ENCODE peak calls at places on chromosomes 1 and 21, in seven cellular contexts. K is activated CD8-positive, alpha-beta memory T cell treated with anti-CD3 and anti-CD28 coated beads for 4 hours; Y is EH; D is activated effector memory CD4-positive, alpha-beta T cell treated with Interleukin-2 at 50 U/mL for 16 hours; S is C1 segment of cervical spinal cord; C is GM12865; J is lung. V is an unnamed sample.

GRCh38 chr21:41921089-41921819 is 32.6 kb downstream of the C2CD2 start:
- DNase-seq in K (no peak), Y (no peak), D (no peak), S (no peak), C (no peak), J (no peak), V (no peak)

GRCh38 chr1:213186168-213186567 is 135.1 kb downstream of the RPS6KC1 start:
- DNase-seq in K (no peak), Y (no peak), D (no peak), S (no peak), C (peak), J (no peak), V (no peak)

GRCh38 chr1:79507770-79508169 is 501.2 kb upstream of the ADGRL4 start:
- DNase-seq in K (no peak), Y (no peak), D (no peak), S (no peak), C (no peak), J (no peak), V (no peak)

GRCh38 chr1:59446257-59446901 is 149.5 kb downstream of the FGGY start:
- DNase-seq in K (no peak), Y (peak), D (no peak), S (no peak), C (no peak), J (no peak), V (peak)

GRCh38 chr1:228785366-228786085 is 50.2 kb downstream of the RHOU start:
- DNase-seq in K (no peak), Y (no peak), D (no peak), S (no peak), C (no peak), J (no peak), V (no peak)

GRCh38 chr1:33586795-33587194 is 114.3 kb downstream of the ZSCAN20 start:
- DNase-seq in K (no peak), Y (no peak), D (no peak), S (no peak), C (no peak), J (no peak), V (no peak)

GRCh38 chr1:162908780-162909179 is 47.8 kb upstream of the CCDC190 start:
- DNase-seq in K (no peak), Y (peak), D (no peak), S (no peak), C (no peak), J (no peak), V (peak)

GRCh38 chr1:200866521-200866920 is 6.3 kb upstream of the GPR25 start:
- DNase-seq in K (no peak), Y (no peak), D (no peak), S (no peak), C (peak), J (no peak), V (no peak)

GRCh38 chr21:31623664-31624063 is 35.8 kb upstream of the SOD1 start:
- DNase-seq in K (no peak), Y (no peak), D (no peak), S (no peak), C (peak), J (no peak), V (no peak)

GRCh38 chr1:234973426-234974250 is 155.0 kb downstream of the TOMM20 start:
- DNase-seq in K (no peak), Y (no peak), D (no peak), S (no peak), C (no peak), J (no peak), V (no peak)

GRCh38 chr1:154386643-154387352 is 18.3 kb upstream of the IL6R start:
- DNase-seq in K (peak), Y (no peak), D (peak), S (no peak), C (peak), J (peak), V (no peak)

GRCh38 chr1:32769524-32770220 is 47.5 kb downstream of the YARS1 start:
- DNase-seq in K (no peak), Y (peak), D (no peak), S (no peak), C (no peak), J (no peak), V (peak)

GRCh38 chr1:212234431-212235298 is 50.5 kb upstream of the PPP2R5A start:
- DNase-seq in K (no peak), Y (peak), D (no peak), S (no peak), C (peak), J (peak), V (peak)

GRCh38 chr1:204751883-204752687 is 66.5 kb upstream of the LRRN2 start:
- DNase-seq in K (no peak), Y (no peak), D (no peak), S (no peak), C (no peak), J (no peak), V (peak)

GRCh38 chr1:119794856-119795255 is 16.4 kb downstream of the REG4 start:
- DNase-seq in K (no peak), Y (no peak), D (no peak), S (no peak), C (no peak), J (no peak), V (peak)

GRCh38 chr1:203490607-203491006 is 3.3 kb upstream of the OPTC start:
- DNase-seq in K (no peak), Y (no peak), D (no peak), S (no peak), C (no peak), J (no peak), V (no peak)

GRCh38 chr1:24929091-24929875 is 793 bp downstream of the RUNX3 start:
- DNase-seq in K (no peak), Y (peak), D (peak), S (no peak), C (peak), J (no peak), V (no peak)

GRCh38 chr1:49465486-49466185 is 558.1 kb downstream of the AGBL4 start:
- DNase-seq in K (no peak), Y (no peak), D (no peak), S (no peak), C (no peak), J (no peak), V (no peak)

GRCh38 chr21:16082038-16082816 is 352.4 kb downstream of the USP25 start:
- DNase-seq in K (no peak), Y (peak), D (no peak), S (no peak), C (peak), J (no peak), V (peak)

GRCh38 chr1:178684542-178685000 is 40.5 kb upstream of the RALGPS2 start:
- DNase-seq in K (no peak), Y (peak), D (no peak), S (no peak), C (peak), J (no peak), V (peak)

GRCh38 chr1:233867028-233867427 is 37.4 kb upstream of the SLC35F3 start:
- DNase-seq in K (no peak), Y (no peak), D (no peak), S (no peak), C (no peak), J (no peak), V (no peak)

GRCh38 chr1:228163004-228163753 is 2.4 kb upstream of the IBA57 start:
- DNase-seq in K (no peak), Y (peak), D (no peak), S (no peak), C (no peak), J (peak), V (no peak)

GRCh38 chr1:116433283-116434257 is 60.5 kb downstream of the ATP1A1 start:
- DNase-seq in K (no peak), Y (peak), D (no peak), S (peak), C (no peak), J (no peak), V (no peak)

GRCh38 chr1:80666073-80666472 is 1134.7 kb upstream of the ADGRL2 start:
- DNase-seq in K (no peak), Y (no peak), D (no peak), S (no peak), C (no peak), J (no peak), V (no peak)

GRCh38 chr1:44036409-44037111 is 5.3 kb upstream of the SLC6A9 start:
- DNase-seq in K (peak), Y (peak), D (peak), S (no peak), C (peak), J (peak), V (peak)

GRCh38 chr1:180040034-180040433 is 85.4 kb downstream of the CEP350 start:
- DNase-seq in K (no peak), Y (peak), D (no peak), S (no peak), C (no peak), J (no peak), V (peak)

GRCh38 chr1:160070243-160071163 is 543 bp upstream of the KCNJ10 start:
- DNase-seq in K (peak), Y (peak), D (peak), S (peak), C (peak), J (peak), V (peak)

GRCh38 chr1:191695865-191696264 is 462.4 kb upstream of the RGS18 start:
- DNase-seq in K (no peak), Y (no peak), D (no peak), S (no peak), C (peak), J (no peak), V (peak)

GRCh38 chr1:151849871-151850270 is 3.6 kb downstream of the THEM5 start:
- DNase-seq in K (no peak), Y (no peak), D (no peak), S (no peak), C (no peak), J (no peak), V (no peak)

GRCh38 chr1:2583871-2584341 is 2.7 kb upstream of the PRXL2B start:
- DNase-seq in K (no peak), Y (no peak), D (no peak), S (no peak), C (no peak), J (peak), V (no peak)